ENCODE peak calls at places on chromosomes 11 and 22, in nine cellular contexts. W, U, J, P, M, B, L, Y and N are unnamed samples.

GRCh38 chr11:111982019-111982464 is 43.2 kb upstream of the DLAT start:
- ATAC-seq in W (peak), U (peak), J (peak), P (peak), M (peak), B (peak), L (peak), Y (peak), N (peak)

GRCh38 chr11:75535039-75535563 is 9.4 kb upstream of the GDPD5 start:
- ATAC-seq in W (no peak), U (no peak), J (no peak), P (no peak), M (no peak), B (no peak), L (no peak), Y (no peak), N (no peak)

GRCh38 chr11:93734427-93735222 is 6.7 kb downstream of the TAF1D start:
- ATAC-seq in W (no peak), U (no peak), J (no peak), P (no peak), M (no peak), B (no peak), L (peak), Y (no peak), N (no peak)

GRCh38 chr11:18308242-18308641 is 13.7 kb downstream of the HPS5 start:
- ATAC-seq in W (no peak), U (no peak), J (no peak), P (no peak), M (no peak), B (no peak), L (no peak), Y (no peak), N (no peak)

GRCh38 chr22:19820880-19821522 is 33.7 kb downstream of the GNB1L start:
- ATAC-seq in W (no peak), U (no peak), J (no peak), P (no peak), M (no peak), B (no peak), L (peak), Y (no peak), N (no peak)

GRCh38 chr11:93986716-93987115 is 34.4 kb upstream of the HEPHL1 start:
- ATAC-seq in W (no peak), U (peak), J (no peak), P (no peak), M (no peak), B (no peak), L (no peak), Y (peak), N (no peak)

GRCh38 chr11:28384418-28384817 is 276.2 kb downstream of the METTL15 start:
- ATAC-seq in W (no peak), U (no peak), J (no peak), P (no peak), M (no peak), B (no peak), L (peak), Y (no peak), N (no peak)

GRCh38 chr11:47986219-47986618 is 5.9 kb downstream of the PTPRJ start:
- ATAC-seq in W (no peak), U (no peak), J (no peak), P (no peak), M (no peak), B (no peak), L (peak), Y (no peak), N (no peak)

GRCh38 chr11:113532697-113533424 is 57.7 kb upstream of the DRD2 start:
- ATAC-seq in W (peak), U (peak), J (peak), P (peak), M (no peak), B (peak), L (peak), Y (peak), N (peak)

GRCh38 chr11:122365545-122366380 is 249.7 kb upstream of the BLID start:
- ATAC-seq in W (no peak), U (no peak), J (no peak), P (peak), M (no peak), B (no peak), L (no peak), Y (no peak), N (no peak)

GRCh38 chr11:133536198-133536597 is 3.9 kb upstream of the OPCML start:
- ATAC-seq in W (no peak), U (no peak), J (no peak), P (no peak), M (no peak), B (no peak), L (no peak), Y (no peak), N (no peak)

GRCh38 chr22:40001104-40001503 is 6.3 kb downstream of the FAM83F start:
- ATAC-seq in W (no peak), U (no peak), J (no peak), P (no peak), M (no peak), B (no peak), L (no peak), Y (no peak), N (no peak)

GRCh38 chr11:66967670-66968425 is 7.3 kb upstream of the C11orf86 start:
- ATAC-seq in W (no peak), U (no peak), J (no peak), P (peak), M (no peak), B (no peak), L (no peak), Y (no peak), N (peak)

GRCh38 chr11:94400839-94401772 is at the start of gene GPR83:
- ATAC-seq in W (no peak), U (no peak), J (no peak), P (peak), M (no peak), B (no peak), L (no peak), Y (peak), N (peak)

GRCh38 chr11:59173080-59173963 is 1.4 kb downstream of the DTX4 start:
- ATAC-seq in W (no peak), U (no peak), J (no peak), P (peak), M (no peak), B (no peak), L (no peak), Y (no peak), N (no peak)

GRCh38 chr11:68424101-68424632 is 36.4 kb upstream of the PPP6R3 start:
- ATAC-seq in W (no peak), U (no peak), J (no peak), P (peak), M (no peak), B (no peak), L (no peak), Y (no peak), N (no peak)

GRCh38 chr22:42819412-42820069 is 37.5 kb downstream of the ARFGAP3 start:
- ATAC-seq in W (no peak), U (peak), J (no peak), P (no peak), M (no peak), B (no peak), L (no peak), Y (no peak), N (no peak)

GRCh38 chr11:15307600-15307999 is 192.9 kb downstream of the INSC start:
- ATAC-seq in W (no peak), U (no peak), J (no peak), P (no peak), M (no peak), B (no peak), L (no peak), Y (no peak), N (no peak)

GRCh38 chr11:1139441-1140066 is 18.2 kb upstream of the MUC5AC start:
- ATAC-seq in W (no peak), U (no peak), J (no peak), P (no peak), M (no peak), B (no peak), L (no peak), Y (no peak), N (no peak)

GRCh38 chr22:22587577-22588188 is 28.6 kb upstream of the PRAME start:
- ATAC-seq in W (no peak), U (no peak), J (no peak), P (no peak), M (no peak), B (no peak), L (peak), Y (no peak), N (no peak)

GRCh38 chr22:49614966-49615965 is 212.4 kb downstream of the BRD1 start:
- ATAC-seq in W (no peak), U (no peak), J (no peak), P (no peak), M (no peak), B (no peak), L (no peak), Y (no peak), N (no peak)

GRCh38 chr11:68596231-68596630 is 88.1 kb upstream of the GAL start:
- ATAC-seq in W (no peak), U (no peak), J (no peak), P (no peak), M (no peak), B (peak), L (no peak), Y (no peak), N (no peak)

GRCh38 chr11:108620958-108621772 is 27.6 kb upstream of the EXPH5 start:
- ATAC-seq in W (peak), U (no peak), J (no peak), P (no peak), M (no peak), B (no peak), L (no peak), Y (no peak), N (no peak)

GRCh38 chr11:115580927-115581680 is 76.9 kb upstream of the CADM1 start:
- ATAC-seq in W (no peak), U (no peak), J (no peak), P (peak), M (no peak), B (no peak), L (no peak), Y (no peak), N (peak)

GRCh38 chr11:72012897-72013721 is 14.4 kb downstream of the IL18BP start:
- ATAC-seq in W (no peak), U (peak), J (no peak), P (peak), M (no peak), B (peak), L (no peak), Y (no peak), N (no peak)

GRCh38 chr11:120867024-120867423 is 156.9 kb upstream of the TBCEL start:
- ATAC-seq in W (peak), U (no peak), J (no peak), P (no peak), M (peak), B (no peak), L (no peak), Y (no peak), N (no peak)

GRCh38 chr11:72425053-72425980 is 9.0 kb downstream of the CLPB start:
- ATAC-seq in W (no peak), U (no peak), J (no peak), P (peak), M (no peak), B (peak), L (no peak), Y (no peak), N (no peak)

GRCh38 chr11:5280582-5281102 is 10.9 kb upstream of the HBE1 start:
- ATAC-seq in W (no peak), U (peak), J (no peak), P (peak), M (no peak), B (no peak), L (peak), Y (peak), N (peak)

GRCh38 chr22:23237841-23238240 is 57.5 kb downstream of the BCR start:
- ATAC-seq in W (no peak), U (no peak), J (peak), P (no peak), M (peak), B (no peak), L (no peak), Y (no peak), N (no peak)

GRCh38 chr11:124481365-124482323 is 36.1 kb upstream of the OR8B8 start:
- ATAC-seq in W (peak), U (no peak), J (no peak), P (peak), M (no peak), B (no peak), L (peak), Y (peak), N (peak)

GRCh38 chr11:78958444-78958843 is 383.8 kb upstream of the NARS2 start:
- ATAC-seq in W (no peak), U (no peak), J (no peak), P (no peak), M (no peak), B (no peak), L (no peak), Y (no peak), N (no peak)

GRCh38 chr11:9060700-9061111 is 30.7 kb downstream of the SCUBE2 start:
- ATAC-seq in W (no peak), U (no peak), J (no peak), P (no peak), M (no peak), B (no peak), L (peak), Y (peak), N (no peak)

GRCh38 chr11:72003776-72004171 is 5.1 kb downstream of the IL18BP start:
- ATAC-seq in W (no peak), U (no peak), J (no peak), P (no peak), M (no peak), B (no peak), L (no peak), Y (no peak), N (no peak)

GRCh38 chr22:38050720-38051119 is 6.5 kb upstream of the PICK1 start:
- ATAC-seq in W (no peak), U (no peak), J (no peak), P (no peak), M (no peak), B (no peak), L (no peak), Y (no peak), N (no peak)

GRCh38 chr11:117814766-117815261 is 9.7 kb downstream of the FXYD2 start:
- ATAC-seq in W (peak), U (peak), J (peak), P (no peak), M (peak), B (no peak), L (no peak), Y (no peak), N (no peak)

GRCh38 chr11:120236169-120237107 is 3.5 kb upstream of the POU2F3 start:
- ATAC-seq in W (no peak), U (no peak), J (no peak), P (no peak), M (no peak), B (no peak), L (peak), Y (no peak), N (peak)

GRCh38 chr11:35907648-35908431 is 36.0 kb upstream of the LDLRAD3 start:
- ATAC-seq in W (no peak), U (peak), J (no peak), P (no peak), M (no peak), B (peak), L (peak), Y (peak), N (peak)